ENCODE peak calls at places on chromosome 4, in seven cellular contexts. One of them, this sample, is unnamed.
A peak's percentile ranks its signal among the peaks of the same experiment; 100 is the strongest.

GRCh38 chr4:169438057-169438480 is 167.3 kb upstream of the SH3RF1 start:
- DNase-seq in ovary: no peak
- DNase-seq in endothelial cell: no peak
- DNase-seq in progenitor cell of endocrine pancreas: no peak
- DNase-seq in GM23338: no peak
- DNase-seq in choroid plexus epithelial cell: no peak
- DNase-seq in glutamatergic neuron: no peak
- DNase-seq in this sample: no peak

GRCh38 chr4:7223566-7223965 is 31.2 kb downstream of the SORCS2 start:
- DNase-seq in ovary: no peak
- DNase-seq in endothelial cell: no peak
- DNase-seq in progenitor cell of endocrine pancreas: no peak
- DNase-seq in GM23338: no peak
- DNase-seq in choroid plexus epithelial cell: no peak
- DNase-seq in glutamatergic neuron: no peak
- DNase-seq in this sample: no peak

GRCh38 chr4:177285953-177286352 is 23.7 kb upstream of the NEIL3 start:
- DNase-seq in ovary: no peak
- DNase-seq in endothelial cell: no peak
- DNase-seq in progenitor cell of endocrine pancreas: no peak
- DNase-seq in GM23338: no peak
- DNase-seq in choroid plexus epithelial cell: no peak
- DNase-seq in glutamatergic neuron: no peak
- DNase-seq in this sample: no peak

GRCh38 chr4:37471971-37472370 is 214.2 kb downstream of the RELL1 start:
- DNase-seq in ovary: no peak
- DNase-seq in endothelial cell: no peak
- DNase-seq in progenitor cell of endocrine pancreas: no peak
- DNase-seq in GM23338: no peak
- DNase-seq in choroid plexus epithelial cell: no peak
- DNase-seq in glutamatergic neuron: no peak
- DNase-seq in this sample: no peak

GRCh38 chr4:2793578-2793919 is 664 bp downstream of the SH3BP2 start:
- DNase-seq in ovary: peak; percentile 47
- DNase-seq in endothelial cell: peak; percentile 17
- DNase-seq in progenitor cell of endocrine pancreas: no peak
- DNase-seq in GM23338: peak; percentile 58
- DNase-seq in choroid plexus epithelial cell: peak; percentile 48
- DNase-seq in glutamatergic neuron: peak; percentile 15
- DNase-seq in this sample: no peak

GRCh38 chr4:26297219-26297618 is 23.6 kb upstream of the RBPJ start:
- DNase-seq in ovary: no peak
- DNase-seq in endothelial cell: no peak
- DNase-seq in progenitor cell of endocrine pancreas: no peak
- DNase-seq in GM23338: no peak
- DNase-seq in choroid plexus epithelial cell: no peak
- DNase-seq in glutamatergic neuron: no peak
- DNase-seq in this sample: no peak

GRCh38 chr4:73036123-73036522 is 33.4 kb downstream of the COX18 start:
- DNase-seq in ovary: no peak
- DNase-seq in endothelial cell: no peak
- DNase-seq in progenitor cell of endocrine pancreas: no peak
- DNase-seq in GM23338: no peak
- DNase-seq in choroid plexus epithelial cell: no peak
- DNase-seq in glutamatergic neuron: no peak
- DNase-seq in this sample: no peak

GRCh38 chr4:14069871-14070270 is 442.3 kb upstream of the BOD1L1 start:
- DNase-seq in ovary: no peak
- DNase-seq in endothelial cell: no peak
- DNase-seq in progenitor cell of endocrine pancreas: no peak
- DNase-seq in GM23338: no peak
- DNase-seq in choroid plexus epithelial cell: no peak
- DNase-seq in glutamatergic neuron: no peak
- DNase-seq in this sample: no peak

GRCh38 chr4:68218044-68218443 is 27.4 kb downstream of the TMPRSS11B start:
- DNase-seq in ovary: no peak
- DNase-seq in endothelial cell: no peak
- DNase-seq in progenitor cell of endocrine pancreas: no peak
- DNase-seq in GM23338: no peak
- DNase-seq in choroid plexus epithelial cell: no peak
- DNase-seq in glutamatergic neuron: no peak
- DNase-seq in this sample: no peak

DNA sequence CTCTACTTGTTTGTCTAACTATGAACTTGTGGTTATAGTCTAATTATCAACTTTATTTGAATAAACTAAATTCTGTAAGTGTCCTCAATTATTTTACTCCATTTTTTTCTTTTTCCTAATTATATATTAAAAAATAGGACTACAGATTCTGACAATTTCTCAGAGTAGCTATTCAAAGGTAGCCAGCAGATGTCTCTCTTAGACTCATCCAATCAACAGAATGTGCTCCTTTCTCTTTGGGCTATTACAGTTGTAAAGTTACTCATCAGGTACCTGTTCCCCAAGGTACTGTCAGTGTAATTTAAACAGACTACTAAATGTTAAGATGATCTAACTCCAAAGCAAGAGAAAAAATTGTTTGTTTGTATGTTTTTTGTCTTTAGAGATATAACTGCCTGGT is 248.6 kb downstream of the PCDH18 start:
- DNase-seq in ovary: no peak
- DNase-seq in endothelial cell: no peak
- DNase-seq in progenitor cell of endocrine pancreas: no peak
- DNase-seq in GM23338: peak; percentile 48
- DNase-seq in choroid plexus epithelial cell: peak; percentile 75
- DNase-seq in glutamatergic neuron: no peak
- DNase-seq in this sample: no peak
- TF ChIP-seq CTCF in ovary: no peak
- TF ChIP-seq CTCF in endothelial cell: no peak
- TF ChIP-seq CTCF in progenitor cell of endocrine pancreas: no peak
- TF ChIP-seq CTCF in GM23338: peak; percentile 65
- TF ChIP-seq CTCF in choroid plexus epithelial cell: peak; percentile 65
- TF ChIP-seq CTCF in glutamatergic neuron: no peak
- TF ChIP-seq CTCF in this sample: no peak

GRCh38 chr4:152500798-152501434 is 35.0 kb downstream of the FBXW7 start:
- DNase-seq in ovary: no peak
- DNase-seq in endothelial cell: peak; percentile 68
- DNase-seq in progenitor cell of endocrine pancreas: peak; percentile 20
- DNase-seq in GM23338: peak; percentile 96
- DNase-seq in choroid plexus epithelial cell: peak; percentile 97
- DNase-seq in glutamatergic neuron: no peak
- DNase-seq in this sample: peak; percentile 72
- TF ChIP-seq CTCF in ovary: peak; percentile 32
- TF ChIP-seq CTCF in endothelial cell: peak; percentile 86
- TF ChIP-seq CTCF in progenitor cell of endocrine pancreas: peak; percentile 88
- TF ChIP-seq CTCF in GM23338: peak; percentile 85
- TF ChIP-seq CTCF in choroid plexus epithelial cell: peak; percentile 73
- TF ChIP-seq CTCF in glutamatergic neuron: peak; percentile 84
- TF ChIP-seq CTCF in this sample: peak; percentile 93

GRCh38 chr4:139453041-139453370 is 915 bp upstream of the RAB33B start:
- DNase-seq in ovary: no peak
- DNase-seq in endothelial cell: no peak
- DNase-seq in progenitor cell of endocrine pancreas: no peak
- DNase-seq in GM23338: peak; percentile 83
- DNase-seq in choroid plexus epithelial cell: peak; percentile 88
- DNase-seq in glutamatergic neuron: no peak
- DNase-seq in this sample: no peak

GRCh38 chr4:139452000-139452399 is 1.9 kb upstream of the RAB33B start:
- DNase-seq in ovary: no peak
- DNase-seq in endothelial cell: no peak
- DNase-seq in progenitor cell of endocrine pancreas: no peak
- DNase-seq in GM23338: no peak
- DNase-seq in choroid plexus epithelial cell: no peak
- DNase-seq in glutamatergic neuron: no peak
- DNase-seq in this sample: no peak

GRCh38 chr4:139454646-139455045 is 725 bp downstream of the RAB33B start:
- DNase-seq in ovary: no peak
- DNase-seq in endothelial cell: no peak
- DNase-seq in progenitor cell of endocrine pancreas: no peak
- DNase-seq in GM23338: no peak
- DNase-seq in choroid plexus epithelial cell: peak; percentile 10
- DNase-seq in glutamatergic neuron: no peak
- DNase-seq in this sample: no peak

GRCh38 chr4:139454111-139454600 is at the start of gene RAB33B:
- DNase-seq in ovary: no peak
- DNase-seq in endothelial cell: no peak
- DNase-seq in progenitor cell of endocrine pancreas: no peak
- DNase-seq in GM23338: no peak
- DNase-seq in choroid plexus epithelial cell: peak; percentile 33
- DNase-seq in glutamatergic neuron: no peak
- DNase-seq in this sample: no peak

GRCh38 chr4:139453371-139454110 is 380 bp upstream of the RAB33B start:
- DNase-seq in ovary: peak; percentile 97
- DNase-seq in endothelial cell: peak; percentile 94
- DNase-seq in progenitor cell of endocrine pancreas: peak; percentile 91
- DNase-seq in GM23338: peak; percentile 98
- DNase-seq in choroid plexus epithelial cell: peak; percentile 99
- DNase-seq in glutamatergic neuron: peak; percentile 96
- DNase-seq in this sample: peak; percentile 89
- TF ChIP-seq CTCF in ovary: no peak
- TF ChIP-seq CTCF in endothelial cell: no peak
- TF ChIP-seq CTCF in progenitor cell of endocrine pancreas: no peak
- TF ChIP-seq CTCF in GM23338: no peak
- TF ChIP-seq CTCF in choroid plexus epithelial cell: peak; percentile 14
- TF ChIP-seq CTCF in glutamatergic neuron: no peak
- TF ChIP-seq CTCF in this sample: peak; percentile 34

GRCh38 chr4:165425629-165426028 is 46.8 kb downstream of the CPE start:
- DNase-seq in ovary: no peak
- DNase-seq in endothelial cell: no peak
- DNase-seq in progenitor cell of endocrine pancreas: no peak
- DNase-seq in GM23338: no peak
- DNase-seq in choroid plexus epithelial cell: no peak
- DNase-seq in glutamatergic neuron: no peak
- DNase-seq in this sample: no peak
- TF ChIP-seq CTCF in ovary: no peak
- TF ChIP-seq CTCF in endothelial cell: no peak
- TF ChIP-seq CTCF in progenitor cell of endocrine pancreas: no peak
- TF ChIP-seq CTCF in GM23338: no peak
- TF ChIP-seq CTCF in choroid plexus epithelial cell: peak; percentile 44
- TF ChIP-seq CTCF in glutamatergic neuron: no peak
- TF ChIP-seq CTCF in this sample: no peak

This sample was measured in neural crest cell.